ENCODE peak calls at places on chromosome 1, in seven cellular contexts. L, G, F, M, W, A and N are unnamed samples.

GRCh38 chr1:233079586-233079985 is 129.2 kb downstream of the NTPCR start:
- DNase-seq in L (no peak), G (no peak), F (no peak), M (no peak), W (no peak), A (no peak), N (no peak)

GRCh38 chr1:65952692-65953091 is 160.0 kb downstream of the PDE4B start:
- DNase-seq in L (no peak), G (no peak), F (no peak), M (no peak), W (peak; percentile 61), A (no peak), N (no peak)

GRCh38 chr1:203507227-203507626 is 13.3 kb downstream of the OPTC start:
- DNase-seq in L (no peak), G (peak; percentile 39), F (no peak), M (no peak), W (peak; percentile 16), A (no peak), N (peak; percentile 68)

GRCh38 chr1:157363660-157364140 is 188.6 kb downstream of the FCRL5 start:
- DNase-seq in L (no peak), G (peak; percentile 31), F (no peak), M (peak; percentile 72), W (peak; percentile 22), A (no peak), N (peak; percentile 77)

GRCh38 chr1:54016343-54017282 is 1.4 kb downstream of the LDLRAD1 start:
- DNase-seq in L (no peak), G (peak; percentile 66), F (no peak), M (peak; percentile 9), W (peak; percentile 20), A (peak; percentile 76), N (peak; percentile 70)

GRCh38 chr1:226134170-226135058 is 52.1 kb downstream of the ACBD3 start:
- DNase-seq in L (no peak), G (no peak), F (no peak), M (no peak), W (no peak), A (no peak), N (peak; percentile 37)

GRCh38 chr1:15703562-15703961 is 19.4 kb downstream of the PLEKHM2 start:
- DNase-seq in L (no peak), G (peak; percentile 89), F (no peak), M (peak; percentile 62), W (peak; percentile 91), A (peak; percentile 69), N (peak; percentile 76)

GRCh38 chr1:247294282-247294681 is 37.4 kb downstream of the ZNF496 start:
- DNase-seq in L (no peak), G (peak; percentile 65), F (no peak), M (no peak), W (peak; percentile 94), A (no peak), N (peak; percentile 52)

GRCh38 chr1:2980849-2981248 is 40.4 kb upstream of the ACTRT2 start:
- DNase-seq in L (no peak), G (no peak), F (no peak), M (no peak), W (no peak), A (no peak), N (peak; percentile 27)

GRCh38 chr1:87135313-87135712 is 193.4 kb upstream of the LMO4 start:
- DNase-seq in L (no peak), G (no peak), F (no peak), M (no peak), W (no peak), A (no peak), N (no peak)

GRCh38 chr1:222547944-222548671 is at the start of gene HHIPL2:
- DNase-seq in L (no peak), G (no peak), F (no peak), M (no peak), W (no peak), A (no peak), N (peak; percentile 57)

GRCh38 chr1:8816831-8817412 is 518 bp downstream of the RERE start:
- DNase-seq in L (peak; percentile 8), G (no peak), F (peak; percentile 20), M (peak; percentile 36), W (no peak), A (peak; percentile 24), N (peak; percentile 63)

GRCh38 chr1:169271094-169271493 is 96.5 kb downstream of the NME7 start:
- DNase-seq in L (no peak), G (no peak), F (no peak), M (no peak), W (no peak), A (no peak), N (no peak)

GRCh38 chr1:204472660-204473059 is 21.9 kb downstream of the PIK3C2B start:
- DNase-seq in L (no peak), G (no peak), F (no peak), M (no peak), W (no peak), A (no peak), N (no peak)

GRCh38 chr1:14413809-14414208 is 184.7 kb upstream of the KAZN start:
- DNase-seq in L (no peak), G (peak; percentile 12), F (no peak), M (no peak), W (peak; percentile 62), A (no peak), N (no peak)

GRCh38 chr1:35398739-35399138 is 130.2 kb downstream of the ZMYM4 start:
- DNase-seq in L (no peak), G (peak; percentile 11), F (no peak), M (no peak), W (peak; percentile 47), A (no peak), N (no peak)

GRCh38 chr1:192378276-192378675 is 61.5 kb downstream of the RGS21 start:
- DNase-seq in L (no peak), G (peak; percentile 20), F (no peak), M (no peak), W (peak; percentile 54), A (no peak), N (no peak)

GRCh38 chr1:30982937-30983336 is 74.4 kb upstream of the SDC3 start:
- DNase-seq in L (no peak), G (no peak), F (no peak), M (no peak), W (peak; percentile 52), A (no peak), N (no peak)

GRCh38 chr1:212178830-212179370 is 106.3 kb upstream of the PPP2R5A start:
- DNase-seq in L (no peak), G (peak; percentile 8), F (no peak), M (no peak), W (peak; percentile 7), A (no peak), N (no peak)

GRCh38 chr1:205630241-205630640 is 1.6 kb downstream of the ELK4 start:
- DNase-seq in L (no peak), G (peak; percentile 13), F (no peak), M (no peak), W (peak; percentile 59), A (no peak), N (no peak)

GRCh38 chr1:209485167-209485566 is 98.3 kb upstream of the CAMK1G start:
- DNase-seq in L (no peak), G (peak; percentile 34), F (no peak), M (peak; percentile 9), W (peak; percentile 51), A (no peak), N (no peak)

GRCh38 chr1:31944205-31945089 is 6.3 kb upstream of the PTP4A2 start:
- DNase-seq in L (peak; percentile 68), G (peak; percentile 83), F (peak; percentile 71), M (peak; percentile 65), W (peak; percentile 87), A (peak; percentile 86), N (peak; percentile 99)

GRCh38 chr1:24364975-24365678 is 46.0 kb downstream of the GRHL3 start:
- DNase-seq in L (no peak), G (peak; percentile 87), F (no peak), M (no peak), W (peak; percentile 95), A (no peak), N (peak; percentile 60)

GRCh38 chr1:100736766-100737165 is 17.2 kb downstream of the VCAM1 start:
- DNase-seq in L (no peak), G (peak; percentile 44), F (no peak), M (no peak), W (peak; percentile 83), A (no peak), N (no peak)

GRCh38 chr1:191912517-191912916 is 245.7 kb upstream of the RGS18 start:
- DNase-seq in L (no peak), G (no peak), F (no peak), M (no peak), W (no peak), A (no peak), N (no peak)

GRCh38 chr1:101314244-101314643 is 77.4 kb downstream of the S1PR1 start:
- DNase-seq in L (no peak), G (peak; percentile 34), F (no peak), M (no peak), W (peak; percentile 62), A (no peak), N (peak; percentile 76)